ENCODE peak calls at places on chromosome 15, in nine cellular contexts. K is ovary; R is stromal cell of bone marrow; X is PC-3; G is T-helper 1 cell; B is OCI-LY7; V is effector memory CD4-positive, alpha-beta T cell; D is stomach; I is iPS DF 6.9. W is an unnamed sample.

GRCh38 chr15:31173790-31174450 is 72.4 kb upstream of the TRPM1 start:
- DNase-seq in K (no peak), R (no peak), X (no peak), G (no peak), B (no peak), V (no peak), D (no peak), I (no peak), W (no peak)

GRCh38 chr15:87522997-87523396 is 733.5 kb downstream of the NTRK3 start:
- DNase-seq in K (no peak), R (peak), X (no peak), G (no peak), B (no peak), V (no peak), D (no peak), I (no peak), W (no peak)

GRCh38 chr15:31100738-31101137 is 787 bp downstream of the TRPM1 start:
- DNase-seq in K (no peak), R (no peak), X (no peak), G (no peak), B (no peak), V (no peak), D (no peak), I (no peak), W (no peak)

GRCh38 chr15:48897144-48897814 is 19.3 kb downstream of the EID1 start:
- DNase-seq in K (no peak), R (peak), X (no peak), G (no peak), B (no peak), V (no peak), D (no peak), I (no peak), W (no peak)

GRCh38 chr15:79167776-79168175 is 77.2 kb upstream of the RASGRF1 start:
- DNase-seq in K (no peak), R (no peak), X (no peak), G (no peak), B (no peak), V (no peak), D (no peak), I (no peak), W (peak)

GRCh38 chr15:59169337-59169736 is 37.3 kb upstream of the LDHAL6B start:
- DNase-seq in K (no peak), R (peak), X (peak), G (no peak), B (no peak), V (no peak), D (no peak), I (no peak), W (no peak)

GRCh38 chr15:100831466-100831865 is 48.2 kb upstream of the ALDH1A3 start:
- DNase-seq in K (no peak), R (no peak), X (no peak), G (no peak), B (no peak), V (no peak), D (no peak), I (no peak), W (no peak)

GRCh38 chr15:88649753-88650551 is 11.1 kb downstream of the ISG20 start:
- DNase-seq in K (no peak), R (no peak), X (no peak), G (no peak), B (no peak), V (no peak), D (no peak), I (no peak), W (no peak)

GRCh38 chr15:81498314-81498713 is 124.3 kb upstream of the TMC3 start:
- DNase-seq in K (no peak), R (no peak), X (no peak), G (no peak), B (no peak), V (no peak), D (no peak), I (no peak), W (no peak)

GRCh38 chr15:55742498-55742926 is 440 bp downstream of the PRTG start:
- DNase-seq in K (no peak), R (no peak), X (no peak), G (no peak), B (no peak), V (no peak), D (no peak), I (no peak), W (peak)

GRCh38 chr15:73677146-73677607 is 7.0 kb upstream of the CD276 start:
- DNase-seq in K (peak), R (peak), X (peak), G (peak), B (peak), V (peak), D (peak), I (no peak), W (peak)

GRCh38 chr15:43509002-43509922 is 8.1 kb upstream of the MAP1A start:
- DNase-seq in K (no peak), R (peak), X (no peak), G (no peak), B (no peak), V (no peak), D (no peak), I (no peak), W (no peak)

GRCh38 chr15:60585743-60586708 is 107.1 kb upstream of the ICE2 start:
- DNase-seq in K (peak), R (peak), X (peak), G (peak), B (peak), V (peak), D (peak), I (no peak), W (peak)

GRCh38 chr15:63896336-63897115 is 62.8 kb upstream of the HERC1 start:
- DNase-seq in K (peak), R (peak), X (peak), G (peak), B (no peak), V (no peak), D (no peak), I (no peak), W (no peak)

GRCh38 chr15:43186003-43186353 is 775 bp downstream of the CCNDBP1 start:
- DNase-seq in K (no peak), R (no peak), X (peak), G (no peak), B (no peak), V (no peak), D (no peak), I (no peak), W (no peak)

GRCh38 chr15:89822951-89823701 is 8.5 kb upstream of the ANPEP start:
- DNase-seq in K (no peak), R (peak), X (peak), G (no peak), B (no peak), V (no peak), D (no peak), I (no peak), W (no peak)

GRCh38 chr15:88605507-88606436 is 15.4 kb upstream of the AEN start:
- DNase-seq in K (peak), R (no peak), X (no peak), G (no peak), B (no peak), V (peak), D (peak), I (no peak), W (no peak)

GRCh38 chr15:39593071-39594055 is 12.5 kb downstream of the THBS1 start:
- DNase-seq in K (no peak), R (peak), X (peak), G (no peak), B (no peak), V (no peak), D (no peak), I (no peak), W (no peak)

GRCh38 chr15:25684521-25685215 is 178.5 kb downstream of the ATP10A start:
- DNase-seq in K (no peak), R (peak), X (peak), G (no peak), B (no peak), V (no peak), D (no peak), I (no peak), W (no peak)

GRCh38 chr15:38530113-38530512 is 34.5 kb downstream of the RASGRP1 start:
- DNase-seq in K (no peak), R (no peak), X (no peak), G (peak), B (no peak), V (no peak), D (no peak), I (no peak), W (no peak)

GRCh38 chr15:47663106-47663505 is 54.2 kb upstream of the SEMA6D start:
- DNase-seq in K (no peak), R (peak), X (peak), G (no peak), B (no peak), V (no peak), D (no peak), I (no peak), W (no peak)

GRCh38 chr15:36109943-36110658 is 469.3 kb upstream of the CDIN1 start:
- DNase-seq in K (peak), R (peak), X (peak), G (no peak), B (no peak), V (no peak), D (no peak), I (no peak), W (no peak)

GRCh38 chr15:37045859-37046318 is 54.5 kb downstream of the MEIS2 start:
- DNase-seq in K (no peak), R (no peak), X (no peak), G (no peak), B (no peak), V (no peak), D (no peak), I (peak), W (no peak)

GRCh38 chr15:52158084-52158765 is 33.0 kb downstream of the GNB5 start:
- DNase-seq in K (no peak), R (no peak), X (no peak), G (no peak), B (no peak), V (no peak), D (no peak), I (no peak), W (no peak)

GRCh38 chr15:93235321-93235720 is 146.3 kb upstream of the RGMA start:
- DNase-seq in K (no peak), R (no peak), X (no peak), G (no peak), B (no peak), V (no peak), D (no peak), I (no peak), W (no peak)

GRCh38 chr15:89998141-89998661 is 2.9 kb upstream of the ZNF710 start:
- DNase-seq in K (no peak), R (no peak), X (peak), G (no peak), B (no peak), V (no peak), D (no peak), I (no peak), W (no peak)

GRCh38 chr15:73357999-73358665 is 10.6 kb downstream of the HCN4 start:
- DNase-seq in K (no peak), R (no peak), X (no peak), G (no peak), B (no peak), V (no peak), D (no peak), I (no peak), W (no peak)

GRCh38 chr15:42696626-42697025 is 40.3 kb downstream of the CDAN1 start:
- DNase-seq in K (no peak), R (no peak), X (no peak), G (no peak), B (no peak), V (no peak), D (no peak), I (no peak), W (no peak)

GRCh38 chr15:75170711-75171341 is 30.9 kb upstream of the C15orf39 start:
- DNase-seq in K (no peak), R (no peak), X (peak), G (no peak), B (no peak), V (no peak), D (no peak), I (no peak), W (no peak)

GRCh38 chr15:54029076-54029475 is 50.8 kb downstream of the UNC13C start:
- DNase-seq in K (no peak), R (no peak), X (no peak), G (no peak), B (no peak), V (no peak), D (no peak), I (no peak), W (no peak)

GRCh38 chr15:30791239-30791638 is 112.5 kb upstream of the FAN1 start:
- DNase-seq in K (no peak), R (no peak), X (peak), G (no peak), B (peak), V (no peak), D (no peak), I (no peak), W (no peak)

GRCh38 chr15:68384451-68385239 is 47.3 kb downstream of the ITGA11 start:
- DNase-seq in K (peak), R (peak), X (peak), G (no peak), B (no peak), V (no peak), D (peak), I (no peak), W (peak)

GRCh38 chr15:28890711-28891495 is 5.1 kb downstream of the APBA2 start:
- DNase-seq in K (no peak), R (no peak), X (no peak), G (peak), B (no peak), V (no peak), D (no peak), I (no peak), W (no peak)

GRCh38 chr15:50377867-50378751 is 23.1 kb upstream of the GABPB1 start:
- DNase-seq in K (no peak), R (no peak), X (no peak), G (peak), B (peak), V (no peak), D (no peak), I (no peak), W (no peak)

GRCh38 chr15:66815322-66815721 is 113.3 kb downstream of the SMAD6 start:
- DNase-seq in K (no peak), R (peak), X (peak), G (no peak), B (no peak), V (no peak), D (no peak), I (no peak), W (no peak)

GRCh38 chr15:42994546-42994945 is 74.0 kb upstream of the TTBK2 start:
- DNase-seq in K (no peak), R (no peak), X (peak), G (no peak), B (no peak), V (no peak), D (no peak), I (no peak), W (no peak)

W was measured in ureter.